ENCODE peak calls at places on chromosome 1, in nine cellular contexts. N, U, L, C, J, K, E, P and O are unnamed samples.

GRCh38 chr1:183711691-183712401 is 58.7 kb upstream of the APOBEC4 start:
- DNase-seq in N (no peak), U (no peak), L (no peak), C (peak; percentile 74), J (peak; percentile 82), K (no peak), E (peak; percentile 76), P (peak; percentile 44), O (no peak)

GRCh38 chr1:50697440-50698421 is 262.3 kb downstream of the FAF1 start:
- DNase-seq in N (no peak), U (no peak), L (no peak), C (no peak), J (no peak), K (no peak), E (peak; percentile 54), P (no peak), O (no peak)

GRCh38 chr1:35726814-35727433 is 8.2 kb upstream of the C1orf216 start:
- DNase-seq in N (no peak), U (no peak), L (peak; percentile 51), C (peak; percentile 83), J (peak; percentile 86), K (peak; percentile 16), E (peak; percentile 60), P (no peak), O (peak; percentile 62)

GRCh38 chr1:213110349-213111300 is 59.6 kb downstream of the RPS6KC1 start:
- DNase-seq in N (no peak), U (no peak), L (no peak), C (no peak), J (no peak), K (no peak), E (no peak), P (no peak), O (no peak)

GRCh38 chr1:4658643-4659042 is 4.2 kb downstream of the AJAP1 start:
- DNase-seq in N (no peak), U (no peak), L (no peak), C (no peak), J (no peak), K (peak; percentile 11), E (no peak), P (no peak), O (no peak)

GRCh38 chr1:188055921-188056505 is 1227.3 kb downstream of the PLA2G4A start:
- DNase-seq in N (no peak), U (no peak), L (no peak), C (no peak), J (no peak), K (no peak), E (no peak), P (no peak), O (no peak)

GRCh38 chr1:166233750-166234366 is 67.1 kb upstream of the FAM78B start:
- DNase-seq in N (no peak), U (no peak), L (no peak), C (no peak), J (no peak), K (no peak), E (no peak), P (no peak), O (no peak)

GRCh38 chr1:41528726-41529605 is 44.5 kb upstream of the EDN2 start:
- DNase-seq in N (no peak), U (peak; percentile 20), L (no peak), C (no peak), J (no peak), K (no peak), E (no peak), P (no peak), O (no peak)

GRCh38 chr1:41658444-41659158 is 174.1 kb upstream of the EDN2 start:
- DNase-seq in N (no peak), U (no peak), L (no peak), C (no peak), J (peak; percentile 49), K (no peak), E (no peak), P (no peak), O (no peak)

GRCh38 chr1:172497230-172497629 is 35.7 kb upstream of the SUCO start:
- DNase-seq in N (no peak), U (no peak), L (no peak), C (peak; percentile 52), J (peak; percentile 87), K (no peak), E (peak; percentile 86), P (peak; percentile 16), O (no peak)

GRCh38 chr1:184843732-184844495 is 89.3 kb upstream of the EDEM3 start:
- DNase-seq in N (no peak), U (no peak), L (no peak), C (no peak), J (no peak), K (peak; percentile 39), E (peak; percentile 44), P (no peak), O (no peak)

GRCh38 chr1:25642710-25643109 is 26.1 kb downstream of the MAN1C1 start:
- DNase-seq in N (no peak), U (no peak), L (no peak), C (peak; percentile 58), J (no peak), K (no peak), E (no peak), P (peak; percentile 25), O (no peak)